ENCODE peak calls at places on chromosome 2, in five cellular contexts. Y, Q, T, N and W are unnamed samples.

GRCh38 chr2:172613035-172613434 is 57.1 kb downstream of the PDK1 start:
- DNase-seq in Y (no peak), Q (peak; percentile 59), T (peak; percentile 31), N (peak; percentile 65), W (no peak)

GRCh38 chr2:120175000-120175581 is 48.1 kb downstream of the TMEM185B start:
- DNase-seq in Y (peak; percentile 76), Q (peak; percentile 83), T (peak; percentile 48), N (peak; percentile 70), W (peak; percentile 55)

GRCh38 chr2:191030521-191031154 is 16.7 kb upstream of the STAT1 start:
- DNase-seq in Y (peak; percentile 63), Q (peak; percentile 61), T (no peak), N (peak; percentile 62), W (no peak)

GRCh38 chr2:135337066-135337465 is 194.0 kb downstream of the ZRANB3 start:
- DNase-seq in Y (no peak), Q (no peak), T (no peak), N (no peak), W (no peak)

GRCh38 chr2:29819570-29819969 is 101.8 kb downstream of the ALK start:
- DNase-seq in Y (no peak), Q (no peak), T (no peak), N (no peak), W (no peak)

GRCh38 chr2:240593026-240593702 is 6.6 kb downstream of the CAPN10 start:
- DNase-seq in Y (no peak), Q (no peak), T (no peak), N (no peak), W (no peak)

GRCh38 chr2:11702946-11703345 is 33.0 kb upstream of the NTSR2 start:
- DNase-seq in Y (no peak), Q (no peak), T (no peak), N (no peak), W (no peak)

GRCh38 chr2:40820319-40820718 is 368.4 kb upstream of the SLC8A1 start:
- DNase-seq in Y (peak; percentile 7), Q (peak; percentile 11), T (no peak), N (no peak), W (no peak)

GRCh38 chr2:163345795-163346573 is 389.8 kb downstream of the FIGN start:
- DNase-seq in Y (peak; percentile 56), Q (peak; percentile 66), T (peak; percentile 5), N (peak; percentile 73), W (peak; percentile 52)

GRCh38 chr2:14256890-14257289 is 375.6 kb upstream of the LRATD1 start:
- DNase-seq in Y (peak; percentile 14), Q (peak; percentile 44), T (no peak), N (no peak), W (peak; percentile 52)

GRCh38 chr2:14257801-14258507 is 374.6 kb upstream of the LRATD1 start:
- DNase-seq in Y (peak; percentile 7), Q (no peak), T (no peak), N (no peak), W (no peak)

DNA sequence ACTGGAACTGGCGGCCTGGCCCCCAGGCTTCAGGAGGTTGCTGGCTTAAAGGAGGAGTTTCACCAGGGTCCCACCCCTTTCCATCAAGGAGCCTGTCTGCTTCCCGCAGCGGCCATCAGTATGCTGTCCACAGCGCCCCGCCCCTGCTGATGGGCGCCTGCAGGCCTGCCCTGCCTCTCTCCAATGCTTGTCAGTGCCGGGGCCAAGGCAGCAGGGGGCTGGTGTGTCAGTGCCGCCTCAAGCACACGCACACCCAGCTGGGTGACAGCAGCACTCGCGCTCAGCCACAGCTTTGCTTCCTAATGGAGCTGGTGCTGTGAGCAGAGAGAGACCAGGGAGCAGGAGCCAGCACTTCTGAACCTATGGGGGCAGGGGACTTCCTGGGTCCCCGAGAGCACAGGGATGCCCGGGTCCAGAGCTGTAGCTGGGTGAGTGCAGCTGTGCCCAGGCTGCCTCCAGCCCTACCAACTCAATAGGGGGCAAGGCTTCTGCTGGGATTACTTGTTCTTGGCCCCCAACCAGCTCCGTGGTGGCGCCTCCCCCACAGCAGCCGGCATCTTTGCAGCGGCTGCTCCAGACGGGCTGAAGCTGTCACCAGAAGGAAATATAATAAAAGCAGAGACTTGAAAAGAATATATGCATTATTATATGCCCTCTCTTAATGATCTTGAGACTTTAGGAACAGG is 377.2 kb upstream of the LRATD1 start:
- DNase-seq in Y (no peak), Q (no peak), T (no peak), N (no peak), W (no peak)
- TF ChIP-seq CTCF in Y (no peak), Q (no peak), T (no peak), N (no peak), W (no peak)

DNA sequence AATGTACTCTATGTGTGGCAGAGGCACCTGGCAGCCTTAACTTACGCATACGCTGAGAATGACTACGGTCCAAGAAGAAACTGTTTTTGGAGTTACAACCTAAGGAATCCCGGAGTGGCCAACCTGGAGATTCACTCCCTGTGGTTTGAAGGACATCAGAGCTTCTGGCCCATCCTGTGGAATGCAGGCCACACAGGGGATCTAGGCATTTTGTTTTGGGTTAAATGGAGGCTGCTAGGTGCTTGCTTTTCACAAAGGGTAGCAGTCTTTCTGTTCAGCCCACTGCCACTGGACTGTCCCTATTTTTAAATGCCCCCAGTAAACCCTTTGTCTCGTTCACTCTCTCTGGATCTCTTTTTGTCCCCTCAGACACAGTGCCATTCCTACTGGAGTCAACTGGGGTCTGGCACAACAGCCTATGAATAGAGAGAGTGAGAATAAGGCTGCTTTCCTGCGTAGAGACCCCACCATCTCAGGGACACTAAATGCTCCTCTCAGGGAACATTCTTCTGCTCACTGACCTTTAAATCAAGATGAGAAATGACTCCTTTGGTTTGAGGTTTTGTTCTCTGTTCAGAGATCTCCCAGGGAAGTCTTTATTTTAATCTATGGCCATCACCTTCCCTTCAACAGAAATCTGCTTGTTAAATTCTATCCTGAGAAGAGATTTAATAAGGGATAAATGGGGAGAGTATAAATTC is 124.9 kb downstream of the B3GNT2 start:
- DNase-seq in Y (no peak), Q (no peak), T (no peak), N (no peak), W (no peak)
- H3K4me3 ChIP-seq in Y (no peak overlapping the region), Q (no peak overlapping the region), T (no peak overlapping the region), N (no peak overlapping the region), W (no peak overlapping the region)

GRCh38 chr2:199469514-199470360 is 12.0 kb upstream of the SATB2 start:
- DNase-seq in Y (no peak), Q (no peak), T (no peak), N (no peak), W (no peak)
- TF ChIP-seq CTCF in Y (no peak), Q (no peak), T (no peak), N (no peak), W (no peak)

GRCh38 chr2:222760301-222760897 is 88.9 kb downstream of the MOGAT1 start:
- DNase-seq in Y (no peak), Q (no peak), T (no peak), N (no peak), W (no peak)
- H3K4me3 ChIP-seq in Y (no peak overlapping the region), Q (no peak overlapping the region), T (no peak overlapping the region), N (no peak overlapping the region), W (no peak overlapping the region)

GRCh38 chr2:138830547-138830946 is 50.4 kb upstream of the NXPH2 start:
- DNase-seq in Y (no peak), Q (no peak), T (no peak), N (no peak), W (no peak)

GRCh38 chr2:138831691-138832090 is 51.5 kb upstream of the NXPH2 start:
- DNase-seq in Y (no peak), Q (no peak), T (no peak), N (no peak), W (no peak)

GRCh38 chr2:138831154-138831553 is 51.0 kb upstream of the NXPH2 start:
- DNase-seq in Y (peak; percentile 8), Q (no peak), T (no peak), N (no peak), W (no peak)

GRCh38 chr2:138827426-138828054 is 47.4 kb upstream of the NXPH2 start:
- DNase-seq in Y (peak; percentile 78), Q (peak; percentile 77), T (peak; percentile 46), N (peak; percentile 71), W (peak; percentile 56)

GRCh38 chr2:138829326-138829725 is 49.1 kb upstream of the NXPH2 start:
- DNase-seq in Y (peak; percentile 18), Q (peak; percentile 30), T (no peak), N (peak; percentile 84), W (no peak)
- TF ChIP-seq CTCF in Y (peak; percentile 22), Q (peak; percentile 36), T (no peak), N (peak; percentile 41), W (peak; percentile 57)